ENCODE peak calls at places on chromosomes 5 and 9, in four cellular contexts. U is CD14-positive monocyte; F is NCI-H146; J is stimulated activated CD8-positive, alpha-beta memory T cell treated with anti-CD3 and anti-CD28 coated beads, Interleukin-2, amount 100 ng/mL, for 48 hours. G is an unnamed sample.

GRCh38 chr9:136944094-136944518 is 432 bp downstream of the FBXW5 start:
- DNase-seq in U (peak), F (no peak), J (no peak), G (no peak)

GRCh38 chr9:26750126-26750525 is 142.5 kb downstream of the CAAP1 start:
- DNase-seq in U (no peak), F (no peak), J (no peak), G (no peak)

GRCh38 chr5:1176473-1177391 is 24.7 kb upstream of the SLC6A19 start:
- DNase-seq in U (no peak), F (no peak), J (no peak), G (no peak)

GRCh38 chr9:109401169-109401989 is 80.5 kb upstream of the EPB41L4B start:
- DNase-seq in U (no peak), F (peak), J (no peak), G (peak)

GRCh38 chr5:116650964-116651363 is 76.3 kb upstream of the SEMA6A start:
- DNase-seq in U (no peak), F (no peak), J (no peak), G (no peak)

GRCh38 chr9:101369884-101370531 is 14.8 kb downstream of the BAAT start:
- DNase-seq in U (no peak), F (no peak), J (no peak), G (no peak)

GRCh38 chr9:134153450-134153849 is 10.9 kb downstream of the RNU6ATAC start:
- DNase-seq in U (no peak), F (no peak), J (no peak), G (no peak)

GRCh38 chr5:140143521-140144258 is 18.0 kb downstream of the IGIP start:
- DNase-seq in U (no peak), F (no peak), J (no peak), G (no peak)

GRCh38 chr5:24135536-24135935 is 509.2 kb downstream of the CDH10 start:
- DNase-seq in U (no peak), F (no peak), J (no peak), G (no peak)

G was measured in MV-4-11.